ENCODE peak calls at places on chromosomes 12 and 14, in seven cellular contexts. D is HCT116, V is H1, P is K562, W is GM12878, T is HepG2, O is SK-N-SH. C is an unnamed sample.

GRCh38 chr12:130878193-130879185 is 6.6 kb downstream of the RAN start:
- DNase-seq in D (no peak), V (no peak), P (peak; percentile 44), W (no peak), T (no peak), O (no peak), C (no peak)

GRCh38 chr12:69189378-69189978 is 49.9 kb upstream of the CPSF6 start:
- DNase-seq in D (no peak), V (no peak), P (no peak), W (no peak), T (no peak), O (no peak), C (no peak)

GRCh38 chr12:118050972-118051910 is 9.7 kb downstream of the WSB2 start:
- DNase-seq in D (no peak), V (no peak), P (no peak), W (no peak), T (no peak), O (no peak), C (no peak)

GRCh38 chr14:100547633-100548294 is 39.5 kb downstream of the BEGAIN start:
- DNase-seq in D (peak; percentile 55), V (no peak), P (no peak), W (no peak), T (no peak), O (no peak), C (peak; percentile 78)

GRCh38 chr12:64744422-64745258 is 14.6 kb downstream of the GNS start:
- DNase-seq in D (no peak), V (no peak), P (no peak), W (no peak), T (peak; percentile 41), O (no peak), C (no peak)

GRCh38 chr12:10553148-10553547 is 47.5 kb downstream of the EIF2S3B start:
- DNase-seq in D (no peak), V (no peak), P (no peak), W (no peak), T (no peak), O (no peak), C (no peak)

GRCh38 chr14:70032016-70032415 is 152.8 kb downstream of the SMOC1 start:
- DNase-seq in D (no peak), V (no peak), P (no peak), W (no peak), T (no peak), O (no peak), C (no peak)

GRCh38 chr14:65187421-65188049 is 85.2 kb upstream of the MAX start:
- DNase-seq in D (no peak), V (peak; percentile 27), P (no peak), W (no peak), T (no peak), O (no peak), C (no peak)

GRCh38 chr12:105335856-105336255 is 5.4 kb downstream of the C12orf75 start:
- DNase-seq in D (no peak), V (no peak), P (no peak), W (no peak), T (no peak), O (no peak), C (no peak)

GRCh38 chr14:75053396-75054289 is 2.4 kb upstream of the MLH3 start:
- DNase-seq in D (no peak), V (no peak), P (no peak), W (no peak), T (no peak), O (peak; percentile 43), C (no peak)

GRCh38 chr12:105590571-105590970 is 260.1 kb downstream of the C12orf75 start:
- DNase-seq in D (no peak), V (no peak), P (no peak), W (no peak), T (no peak), O (no peak), C (no peak)

GRCh38 chr14:61456720-61457119 is 135.3 kb downstream of the PRKCH start:
- DNase-seq in D (peak; percentile 44), V (no peak), P (peak; percentile 68), W (no peak), T (peak; percentile 60), O (peak; percentile 60), C (peak; percentile 80)

GRCh38 chr12:68140576-68140975 is 19.0 kb downstream of the IFNG start:
- DNase-seq in D (no peak), V (no peak), P (no peak), W (no peak), T (no peak), O (no peak), C (no peak)

GRCh38 chr14:98223106-98223505 is 1048.9 kb downstream of the BCL11B start:
- DNase-seq in D (no peak), V (no peak), P (no peak), W (no peak), T (no peak), O (no peak), C (no peak)

GRCh38 chr14:94930690-94931089 is 160.8 kb upstream of the GSC start:
- DNase-seq in D (no peak), V (no peak), P (no peak), W (no peak), T (no peak), O (no peak), C (no peak)

GRCh38 chr14:100160534-100160916 is 1.1 kb upstream of the DEGS2 start:
- DNase-seq in D (no peak), V (no peak), P (no peak), W (no peak), T (no peak), O (no peak), C (no peak)

GRCh38 chr14:51979399-51979709 is 10.0 kb upstream of the RTRAF start:
- DNase-seq in D (no peak), V (no peak), P (no peak), W (no peak), T (no peak), O (no peak), C (no peak)

GRCh38 chr14:33972522-33973162 is 21.8 kb upstream of the EGLN3 start:
- DNase-seq in D (no peak), V (no peak), P (no peak), W (peak; percentile 61), T (no peak), O (no peak), C (no peak)

GRCh38 chr14:104640681-104641080 is 36.1 kb upstream of the TMEM179 start:
- DNase-seq in D (no peak), V (no peak), P (no peak), W (no peak), T (no peak), O (peak; percentile 29), C (no peak)

GRCh38 chr14:68775614-68776126 is 17.2 kb downstream of the ZFP36L1 start:
- DNase-seq in D (no peak), V (no peak), P (no peak), W (no peak), T (no peak), O (no peak), C (no peak)

GRCh38 chr12:71315328-71315960 is 124.2 kb upstream of the LGR5 start:
- DNase-seq in D (no peak), V (no peak), P (no peak), W (no peak), T (no peak), O (no peak), C (no peak)

GRCh38 chr14:88277205-88277604 is 45.9 kb downstream of the KCNK10 start:
- DNase-seq in D (no peak), V (no peak), P (no peak), W (no peak), T (no peak), O (no peak), C (no peak)

GRCh38 chr14:22657861-22658260 is 13.7 kb upstream of the OR6J1 start:
- DNase-seq in D (no peak), V (no peak), P (peak; percentile 27), W (no peak), T (peak; percentile 59), O (no peak), C (no peak)

GRCh38 chr12:127559349-127560040 is 707.5 kb upstream of the TMEM132C start:
- DNase-seq in D (no peak), V (peak; percentile 39), P (peak; percentile 11), W (peak; percentile 11), T (no peak), O (peak; percentile 16), C (no peak)
- TF ChIP-seq JUND in D (no peak), V (no peak), P (no peak), W (no peak), T (no peak), O (no peak), C (no peak)

DNA sequence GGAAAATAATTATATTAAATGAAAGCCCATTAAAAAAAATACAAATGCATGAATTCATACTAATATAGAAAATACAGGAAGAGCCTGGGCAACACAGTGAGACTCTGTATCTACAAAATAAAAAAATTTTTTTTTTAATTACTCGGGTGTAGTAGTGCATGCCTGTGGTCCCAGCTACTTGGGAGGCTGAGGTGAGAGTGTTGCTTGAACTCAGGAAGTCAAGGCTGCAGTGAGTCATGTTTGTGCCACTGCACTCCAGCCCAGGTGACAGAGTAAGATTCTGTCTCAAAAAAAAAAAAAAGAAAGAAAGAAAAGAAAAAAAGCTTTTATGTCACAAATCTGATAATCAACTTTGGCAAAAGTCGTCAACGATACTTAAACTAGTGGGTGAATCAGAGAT is 80.6 kb upstream of the PLEKHA5 start:
- DNase-seq in D (no peak), V (no peak), P (no peak), W (no peak), T (no peak), O (no peak), C (no peak)
- TF ChIP-seq JUND in D (peak; percentile 17), V (no peak), P (no peak), W (no peak), T (no peak), O (no peak), C (no peak)

GRCh38 chr14:58059121-58059520 is 92.9 kb downstream of the ARMH4 start:
- DNase-seq in D (no peak), V (no peak), P (no peak), W (no peak), T (no peak), O (no peak), C (no peak)

GRCh38 chr14:58055497-58055896 is 96.5 kb downstream of the ARMH4 start:
- DNase-seq in D (no peak), V (no peak), P (no peak), W (no peak), T (no peak), O (no peak), C (no peak)

GRCh38 chr14:58061581-58061980 is 90.4 kb downstream of the ARMH4 start:
- DNase-seq in D (no peak), V (no peak), P (no peak), W (no peak), T (no peak), O (no peak), C (no peak)

GRCh38 chr14:58060898-58061297 is 91.1 kb downstream of the ARMH4 start:
- DNase-seq in D (no peak), V (no peak), P (no peak), W (no peak), T (no peak), O (no peak), C (no peak)

DNA sequence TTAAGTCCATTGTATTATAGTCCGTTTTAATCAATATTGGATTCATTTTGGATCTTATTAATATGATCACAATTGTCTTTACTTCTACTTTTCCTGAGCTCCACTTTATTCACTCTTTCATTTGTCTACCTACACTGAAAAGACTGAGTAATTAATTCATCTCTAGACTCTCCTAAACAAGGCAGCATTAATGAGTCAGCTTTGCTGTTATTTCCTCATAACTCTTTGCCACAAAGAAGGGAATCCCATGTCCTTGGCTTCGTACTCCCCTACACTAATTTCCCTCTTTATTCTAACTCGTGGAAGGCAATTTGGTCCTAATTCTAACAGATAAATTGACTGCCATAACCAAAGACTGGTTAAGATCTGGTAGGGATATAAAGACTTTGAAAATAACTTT is 91.9 kb downstream of the ARMH4 start:
- DNase-seq in D (no peak), V (no peak), P (no peak), W (no peak), T (no peak), O (no peak), C (no peak)
- TF ChIP-seq JUND in D (no peak), V (no peak), P (no peak), W (no peak), T (no peak), O (no peak), C (no peak)

GRCh38 chr14:21039585-21040369 is 2.4 kb upstream of the RNASE7 start:
- DNase-seq in D (peak; percentile 41), V (no peak), P (peak; percentile 64), W (no peak), T (peak; percentile 85), O (peak; percentile 56), C (peak; percentile 79)
- TF ChIP-seq JUND in D (no peak), V (no peak), P (no peak), W (no peak), T (no peak), O (no peak), C (no peak)